ENCODE peak calls at places on chromosomes 13 and 19, in six cellular contexts. G, Q, T, O, L and P are unnamed samples.

GRCh38 chr19:33740811-33741396 is 55.8 kb upstream of the KCTD15 start:
- DNase-seq in T (no peak), O (no peak), L (peak), Q (peak), G (peak), P (no peak)

GRCh38 chr13:50788551-50788950 is 54.9 kb downstream of the DLEU7 start:
- DNase-seq in L (no peak), G (no peak), Q (no peak), O (no peak), T (no peak), P (no peak)

GRCh38 chr13:108957369-108958012 is 328.1 kb downstream of the MYO16 start:
- DNase-seq in G (peak), Q (peak), L (no peak), O (no peak), T (no peak), P (peak)

GRCh38 chr19:41305923-41306322 is 4.0 kb upstream of the CCDC97 start:
- DNase-seq in Q (no peak), T (no peak), L (no peak), O (no peak), G (no peak), P (no peak)

GRCh38 chr13:42762917-42763316 is 18.5 kb upstream of the FAM216B start:
- DNase-seq in T (no peak), L (no peak), O (no peak), Q (no peak), G (peak), P (no peak)

GRCh38 chr13:34162545-34162936 is 344.6 kb downstream of the RFC3 start:
- DNase-seq in T (no peak), O (no peak), Q (no peak), G (peak), L (no peak), P (no peak)

GRCh38 chr13:46667687-46668281 is 114.8 kb downstream of the LRCH1 start:
- DNase-seq in O (no peak), Q (no peak), L (no peak), G (no peak), T (no peak), P (no peak)

GRCh38 chr13:21048901-21049655 is 12.3 kb downstream of the LATS2 start:
- DNase-seq in G (no peak), T (no peak), L (no peak), Q (no peak), O (no peak), P (no peak)

GRCh38 chr19:56132316-56132822 is 8.7 kb upstream of the ZNF444 start:
- DNase-seq in O (no peak), T (no peak), Q (peak), L (no peak), G (no peak), P (no peak)

GRCh38 chr13:33352520-33352919 is 67.0 kb upstream of the STARD13 start:
- DNase-seq in T (no peak), Q (no peak), L (no peak), G (no peak), O (no peak), P (no peak)

GRCh38 chr13:80006940-80007339 is 334.0 kb downstream of the SPRY2 start:
- DNase-seq in G (no peak), L (no peak), O (no peak), Q (no peak), T (no peak), P (no peak)

GRCh38 chr19:6743071-6743470 is 3.6 kb downstream of the TRIP10 start:
- DNase-seq in Q (no peak), L (no peak), T (no peak), G (no peak), O (no peak), P (no peak)

GRCh38 chr13:23992722-23993438 is 95.6 kb upstream of the C1QTNF9B start:
- DNase-seq in O (no peak), T (no peak), L (no peak), Q (no peak), G (no peak), P (no peak)

GRCh38 chr13:25980255-25980654 is 71.6 kb downstream of the SHISA2 start:
- DNase-seq in L (no peak), G (peak), O (no peak), Q (no peak), T (no peak), P (no peak)

GRCh38 chr13:78603240-78603947 is at the start of gene POU4F1:
- DNase-seq in L (no peak), T (no peak), Q (peak), O (peak), G (no peak), P (no peak)